ENCODE peak calls at places on chromosomes 12 and 14, in seven cellular contexts. P is right lobe of liver, W is pancreas, K is psoas muscle, X is RWPE2, Y is ascending aorta, Z is fibroblast of lung. R is an unnamed sample. For H3K4me1 and H3K27me3, the result is how much of the 10 kb centered on the place peaks cover.

GRCh38 chr14:51219473-51220448 is 20.3 kb upstream of the TMX1 start:
- DNase-seq in P (no peak), W (no peak), K (no peak), X (no peak), Y (no peak), Z (peak), R (no peak)

GRCh38 chr12:52630104-52630500 is 11.7 kb upstream of the KRT73 start:
- DNase-seq in P (no peak), W (no peak), K (no peak), X (no peak), Y (no peak), Z (no peak), R (no peak)

GRCh38 chr12:18965210-18965609 is 164.3 kb upstream of the PLEKHA5 start:
- DNase-seq in P (no peak), W (no peak), K (no peak), X (no peak), Y (no peak), Z (no peak), R (no peak)

GRCh38 chr12:84813780-84814663 is 98.6 kb downstream of the SLC6A15 start:
- DNase-seq in P (no peak), W (no peak), K (no peak), X (no peak), Y (no peak), Z (no peak), R (no peak)

GRCh38 chr12:67789266-67789665 is 140.7 kb downstream of the DYRK2 start:
- DNase-seq in P (no peak), W (no peak), K (no peak), X (no peak), Y (no peak), Z (peak), R (no peak)

GRCh38 chr12:79406993-79407392 is 283.8 kb downstream of the PAWR start:
- DNase-seq in P (no peak), W (no peak), K (no peak), X (no peak), Y (no peak), Z (no peak), R (no peak)

GRCh38 chr12:93819048-93819491 is 141.9 kb downstream of the CRADD start:
- DNase-seq in P (no peak), W (no peak), K (peak), X (no peak), Y (no peak), Z (peak), R (no peak)

GRCh38 chr12:561908-562593 is 101.2 kb downstream of the NINJ2 start:
- DNase-seq in P (no peak), W (no peak), K (peak), X (no peak), Y (peak), Z (no peak), R (no peak)

GRCh38 chr12:22881878-22882277 is 256.9 kb downstream of the ETNK1 start:
- DNase-seq in P (no peak), W (no peak), K (no peak), X (no peak), Y (no peak), Z (no peak), R (no peak)

GRCh38 chr12:6311822-6312528 is 1.5 kb downstream of the PLEKHG6 start:
- DNase-seq in P (no peak), W (no peak), K (no peak), X (no peak), Y (no peak), Z (no peak), R (no peak)
- H3K4me1 ChIP-seq in P (under half), W (under half), K (under half), X (under half), Y (under half), Z (under half), R (under half)

DNA sequence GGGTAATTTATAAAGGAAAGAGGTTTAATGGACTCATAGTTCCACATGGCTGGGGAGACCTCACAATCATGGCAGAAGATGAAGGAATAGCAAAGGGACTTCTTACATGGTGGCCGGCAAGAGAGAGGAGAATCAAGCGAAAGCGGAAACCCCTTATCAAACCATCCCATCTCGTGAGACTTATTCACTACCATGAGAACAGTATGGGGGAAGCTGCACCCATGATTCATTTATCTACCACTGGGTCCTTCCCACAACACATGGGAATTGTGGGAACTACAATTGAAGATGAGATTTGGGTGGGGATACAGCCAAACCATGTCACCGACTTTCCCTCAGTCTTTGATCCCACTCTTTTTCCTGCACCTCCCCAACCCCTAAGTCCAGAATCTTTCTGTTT is 12.6 kb upstream of the CTDSP2 start:
- DNase-seq in P (no peak), W (no peak), K (no peak), X (no peak), Y (no peak), Z (no peak), R (no peak)
- H3K4me3 ChIP-seq in P (no peak), W (no peak), K (no peak), X (no peak), Y (no peak), Z (no peak), R (no peak)

GRCh38 chr14:28767851-28768548 is 1.4 kb downstream of the FOXG1 start:
- DNase-seq in P (no peak), W (no peak), K (no peak), X (no peak), Y (no peak), Z (no peak), R (no peak)

GRCh38 chr14:28770574-28770973 is 4.0 kb downstream of the FOXG1 start:
- DNase-seq in P (no peak), W (no peak), K (no peak), X (no peak), Y (no peak), Z (no peak), R (no peak)

GRCh38 chr14:28768549-28768870 is 1.9 kb downstream of the FOXG1 start:
- DNase-seq in P (no peak), W (no peak), K (no peak), X (no peak), Y (no peak), Z (no peak), R (no peak)

GRCh38 chr14:28770061-28770460 is 3.5 kb downstream of the FOXG1 start:
- DNase-seq in P (no peak), W (no peak), K (no peak), X (no peak), Y (no peak), Z (no peak), R (no peak)

DNA sequence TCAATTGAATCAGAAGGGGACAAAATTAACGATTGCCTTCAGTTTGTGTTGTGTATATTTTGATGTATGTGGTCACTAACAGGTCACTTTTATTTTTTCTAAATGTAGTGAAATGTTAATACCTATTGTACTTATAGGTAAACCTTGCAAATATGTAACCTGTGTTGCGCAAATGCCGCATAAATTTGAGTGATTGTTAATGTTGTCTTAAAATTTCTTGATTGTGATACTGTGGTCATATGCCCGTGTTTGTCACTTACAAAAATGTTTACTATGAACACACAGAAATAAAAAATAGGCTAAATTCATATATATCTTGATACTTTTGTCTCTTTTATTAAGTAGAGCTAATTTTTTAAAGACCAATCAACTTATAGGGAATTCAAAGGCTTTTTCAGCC is 2.8 kb downstream of the FOXG1 start:
- DNase-seq in P (no peak), W (no peak), K (no peak), X (no peak), Y (no peak), Z (no peak), R (no peak)
- H3K27me3 ChIP-seq in P (under half), W (half or more), K (under half), X (half or more), Y (under half), Z (half or more), R (under half)

GRCh38 chr12:102950107-102950949 is 7.1 kb upstream of the ASCL1 start:
- DNase-seq in P (peak), W (no peak), K (no peak), X (no peak), Y (no peak), Z (no peak), R (no peak)
- H3K4me1 ChIP-seq in P (under half), W (under half), K (under half), X (under half), Y (under half), Z (under half), R (under half)

GRCh38 chr14:68208726-68209125 is 389.1 kb downstream of the RAD51B start:
- DNase-seq in P (no peak), W (no peak), K (no peak), X (no peak), Y (no peak), Z (no peak), R (no peak)
- H3K4me3 ChIP-seq in P (no peak), W (no peak), K (no peak), X (no peak), Y (no peak), Z (no peak), R (no peak)

DNA sequence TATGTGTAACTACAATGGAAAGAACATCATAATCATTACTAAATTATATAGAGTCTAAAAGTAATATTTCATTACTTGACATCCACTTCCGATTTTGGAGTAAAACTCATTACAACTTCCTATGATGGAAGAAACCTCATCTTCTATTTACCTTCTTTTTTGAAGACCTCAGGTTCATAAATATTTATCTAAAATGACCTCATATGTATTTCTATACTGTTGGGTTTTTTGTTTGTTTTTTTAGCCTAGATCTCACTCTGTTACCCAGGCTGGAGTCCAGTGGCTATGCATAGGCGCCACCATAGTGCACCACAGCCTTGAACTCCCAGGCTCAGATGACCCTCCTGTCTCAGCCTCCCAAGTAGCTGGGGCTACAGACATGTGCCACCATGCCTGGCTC is 39.9 kb upstream of the BMAL2 start:
- DNase-seq in P (no peak), W (no peak), K (no peak), X (no peak), Y (no peak), Z (no peak), R (no peak)
- H3K27me3 ChIP-seq in P (under half), W (under half), K (under half), X (under half), Y (under half), Z (under half), R (under half)

GRCh38 chr12:24707379-24707778 is 241.5 kb downstream of the BCAT1 start:
- DNase-seq in P (no peak), W (no peak), K (no peak), X (no peak), Y (no peak), Z (no peak), R (no peak)
- H3K4me1 ChIP-seq in P (under half), W (under half), K (under half), X (under half), Y (under half), Z (under half), R (under half)

GRCh38 chr14:100067481-100067880 is 2.3 kb downstream of the EVL start:
- DNase-seq in P (no peak), W (no peak), K (no peak), X (no peak), Y (no peak), Z (no peak), R (no peak)
- H3K4me3 ChIP-seq in P (no peak), W (peak), K (no peak), X (no peak), Y (no peak), Z (no peak), R (no peak)

R was measured in HAP-1.